ENCODE peak calls at places on chromosome 5, in six cellular contexts. U is aorta, P is GM12865, N is heart right ventricle, B is HepG2, T is mammary epithelial cell. K is an unnamed sample.

GRCh38 chr5:78648359-78649219 is at the start of gene LHFPL2:
- DNase-seq in U (peak; percentile 93), P (peak; percentile 62), N (peak; percentile 82), B (no peak), T (peak; percentile 64), K (no peak)

GRCh38 chr5:110058175-110058574 is 368.4 kb downstream of the MAN2A1 start:
- DNase-seq in U (no peak), P (no peak), N (no peak), B (no peak), T (no peak), K (no peak)

GRCh38 chr5:123180676-123181393 is 91.8 kb downstream of the PRDM6 start:
- DNase-seq in U (no peak), P (no peak), N (no peak), B (no peak), T (no peak), K (no peak)

GRCh38 chr5:79408028-79408427 is 105.9 kb downstream of the HOMER1 start:
- DNase-seq in U (no peak), P (no peak), N (no peak), B (no peak), T (peak; percentile 7), K (no peak)

GRCh38 chr5:52801329-52801728 is 13.6 kb downstream of the ITGA1 start:
- DNase-seq in U (no peak), P (no peak), N (no peak), B (no peak), T (peak; percentile 42), K (no peak)

GRCh38 chr5:124743534-124744169 is 2.8 kb downstream of the ZNF608 start:
- DNase-seq in U (no peak), P (peak; percentile 80), N (no peak), B (no peak), T (peak; percentile 34), K (no peak)

GRCh38 chr5:147017621-147018020 is 139.1 kb upstream of the PPP2R2B start:
- DNase-seq in U (no peak), P (no peak), N (no peak), B (no peak), T (no peak), K (no peak)

GRCh38 chr5:14153071-14153864 is 10.1 kb downstream of the TRIO start:
- DNase-seq in U (no peak), P (no peak), N (no peak), B (no peak), T (no peak), K (no peak)

GRCh38 chr5:41856644-41857491 is 13.4 kb downstream of the OXCT1 start:
- DNase-seq in U (no peak), P (peak; percentile 80), N (no peak), B (peak; percentile 58), T (peak; percentile 47), K (no peak)

GRCh38 chr5:67331296-67331925 is 134.8 kb upstream of the CD180 start:
- DNase-seq in U (no peak), P (no peak), N (no peak), B (no peak), T (no peak), K (peak; percentile 55)

GRCh38 chr5:81044868-81045267 is 84.7 kb downstream of the RASGRF2 start:
- DNase-seq in U (no peak), P (no peak), N (no peak), B (peak; percentile 32), T (no peak), K (no peak)

GRCh38 chr5:7473668-7474215 is 77.8 kb downstream of the ADCY2 start:
- DNase-seq in U (no peak), P (no peak), N (no peak), B (no peak), T (no peak), K (no peak)

GRCh38 chr5:8676731-8677130 is 807.8 kb downstream of the MTRR start:
- DNase-seq in U (no peak), P (no peak), N (no peak), B (no peak), T (no peak), K (peak; percentile 28)

GRCh38 chr5:53965459-53965858 is 344.9 kb downstream of the ARL15 start:
- DNase-seq in U (no peak), P (no peak), N (no peak), B (no peak), T (no peak), K (peak; percentile 56)

GRCh38 chr5:120152472-120152871 is 311.6 kb upstream of the PRR16 start:
- DNase-seq in U (no peak), P (no peak), N (no peak), B (no peak), T (peak; percentile 89), K (peak; percentile 76)

GRCh38 chr5:167720201-167720600 is 571.2 kb upstream of the WWC1 start:
- DNase-seq in U (no peak), P (no peak), N (no peak), B (no peak), T (no peak), K (peak; percentile 53)

GRCh38 chr5:147050172-147050571 is 171.6 kb upstream of the PPP2R2B start:
- DNase-seq in U (no peak), P (no peak), N (no peak), B (no peak), T (no peak), K (no peak)

GRCh38 chr5:98772415-98773213 is 849 bp upstream of the RGMB start:
- DNase-seq in U (peak; percentile 89), P (peak; percentile 87), N (peak; percentile 73), B (peak; percentile 62), T (peak; percentile 90), K (peak; percentile 77)

GRCh38 chr5:38997579-38997978 is 76.6 kb downstream of the RICTOR start:
- DNase-seq in U (no peak), P (no peak), N (no peak), B (no peak), T (no peak), K (no peak)

GRCh38 chr5:10503321-10503720 is 60.5 kb upstream of the ANKRD33B start:
- DNase-seq in U (peak; percentile 7), P (no peak), N (peak; percentile 51), B (no peak), T (no peak), K (no peak)

GRCh38 chr5:65760504-65761275 is 38.7 kb downstream of the NLN start:
- DNase-seq in U (no peak), P (peak; percentile 64), N (peak; percentile 13), B (no peak), T (peak; percentile 43), K (no peak)

GRCh38 chr5:151319334-151319733 is 15.8 kb upstream of the SLC36A3 start:
- DNase-seq in U (no peak), P (peak; percentile 45), N (peak; percentile 19), B (no peak), T (peak; percentile 11), K (peak; percentile 2)

GRCh38 chr5:170082701-170083100 is 23.0 kb upstream of the FOXI1 start:
- DNase-seq in U (no peak), P (no peak), N (no peak), B (no peak), T (no peak), K (no peak)

GRCh38 chr5:156631005-156631404 is 219.1 kb upstream of the PPP1R2B start:
- DNase-seq in U (no peak), P (no peak), N (no peak), B (no peak), T (no peak), K (no peak)

GRCh38 chr5:89282832-89283510 is 400.0 kb upstream of the MEF2C start:
- DNase-seq in U (no peak), P (peak; percentile 28), N (no peak), B (no peak), T (peak; percentile 90), K (peak; percentile 75)

GRCh38 chr5:81657386-81657785 is 93.5 kb downstream of the SSBP2 start:
- DNase-seq in U (no peak), P (no peak), N (no peak), B (no peak), T (peak; percentile 48), K (no peak)

GRCh38 chr5:150097152-150097551 is 10.8 kb upstream of the CSF1R start:
- DNase-seq in U (no peak), P (no peak), N (no peak), B (no peak), T (no peak), K (no peak)

GRCh38 chr5:150092159-150092787 is 5.9 kb upstream of the CSF1R start:
- DNase-seq in U (no peak), P (peak; percentile 37), N (no peak), B (no peak), T (no peak), K (no peak)
- H3K4me3 ChIP-seq in U (no peak overlapping the region), P (no peak overlapping the region), N (no peak overlapping the region), B (no peak overlapping the region), T (no peak overlapping the region), K (no peak overlapping the region)

GRCh38 chr5:159916841-159917761 is 819 bp downstream of the ADRA1B start:
- DNase-seq in U (no peak), P (no peak), N (no peak), B (no peak), T (no peak), K (no peak)

GRCh38 chr5:159921721-159922120 is 5.4 kb downstream of the ADRA1B start:
- DNase-seq in U (no peak), P (no peak), N (no peak), B (no peak), T (no peak), K (no peak)

GRCh38 chr5:159913481-159913880 is 2.8 kb upstream of the ADRA1B start:
- DNase-seq in U (no peak), P (no peak), N (no peak), B (no peak), T (no peak), K (no peak)

GRCh38 chr5:159915913-159916840 is at the start of gene ADRA1B:
- DNase-seq in U (peak; percentile 94), P (peak; percentile 32), N (peak; percentile 78), B (peak; percentile 10), T (peak; percentile 41), K (no peak)

GRCh38 chr5:159917919-159918487 is 1.7 kb downstream of the ADRA1B start:
- DNase-seq in U (no peak), P (no peak), N (no peak), B (no peak), T (no peak), K (no peak)
- H3K4me3 ChIP-seq in U (peak overlapping the region; percentile 49), P (no peak overlapping the region), N (peak overlapping the region; percentile 20), B (no peak overlapping the region), T (no peak overlapping the region), K (peak overlapping the region; percentile 10)

DNA sequence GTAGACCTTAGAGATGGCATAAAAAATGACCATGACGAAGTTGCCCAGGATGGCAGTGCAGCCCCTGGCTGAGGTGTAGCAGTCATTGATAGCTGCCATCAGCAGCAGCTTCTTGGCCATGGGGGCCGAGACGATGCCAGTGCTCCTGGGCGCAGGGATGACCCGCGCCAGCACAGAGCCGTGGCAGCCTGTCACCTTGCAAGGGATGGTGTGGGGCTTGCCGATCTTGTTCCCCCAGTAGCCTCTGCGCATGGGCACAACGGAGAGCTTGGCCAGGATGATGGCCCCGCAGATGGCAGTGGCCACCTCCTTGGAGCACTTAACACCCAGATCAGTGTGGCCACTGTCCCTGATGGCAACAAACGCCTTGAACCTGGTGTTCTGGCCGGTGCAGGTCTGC is 2.1 kb upstream of the PGGT1B start:
- DNase-seq in U (no peak), P (no peak), N (no peak), B (no peak), T (no peak), K (no peak)
- H3K4me3 ChIP-seq in U (no peak overlapping the region), P (no peak overlapping the region), N (no peak overlapping the region), B (no peak overlapping the region), T (no peak overlapping the region), K (no peak overlapping the region)

DNA sequence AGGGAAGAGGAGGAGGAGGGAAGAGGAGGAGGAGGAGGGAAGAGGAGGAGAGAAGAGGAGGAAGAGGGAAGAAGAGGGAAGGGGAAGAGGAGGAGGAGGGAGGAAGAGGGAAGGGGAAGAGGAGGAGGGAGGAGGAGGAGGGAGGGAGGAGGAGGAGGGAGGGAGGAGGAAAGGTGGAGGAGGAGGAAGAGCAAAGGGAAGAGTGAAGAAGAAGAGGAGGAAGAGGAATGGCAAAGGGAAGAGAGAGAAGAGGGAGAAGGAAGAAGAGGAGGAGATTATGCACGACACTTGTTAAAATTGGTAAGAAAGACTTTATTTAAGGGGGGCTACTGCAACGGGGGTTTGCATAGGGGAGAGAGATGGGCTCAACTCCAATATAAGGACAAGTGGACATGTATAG is 221.2 kb downstream of the SLIT3 start:
- DNase-seq in U (no peak), P (no peak), N (no peak), B (no peak), T (no peak), K (no peak)
- H3K4me3 ChIP-seq in U (no peak overlapping the region), P (no peak overlapping the region), N (no peak overlapping the region), B (no peak overlapping the region), T (no peak overlapping the region), K (no peak overlapping the region)

K was measured in skeletal muscle cell.